ENCODE peak calls at places on chromosomes 7 and 10, in six cellular contexts. J is ovary, Y is AG09319, B is transverse colon, S is fibroblast of the aortic adventitia, Z is EH. P is an unnamed sample.

GRCh38 chr10:11113156-11113555 is 95.5 kb downstream of the CELF2 start:
- DNase-seq in J (no peak), Y (no peak), B (no peak), S (no peak), Z (peak), P (no peak)

GRCh38 chr7:44511863-44512468 is 21.5 kb upstream of the NUDCD3 start:
- DNase-seq in J (no peak), Y (no peak), B (no peak), S (no peak), Z (no peak), P (no peak)

GRCh38 chr10:91409869-91410637 is at the start of gene HECTD2:
- DNase-seq in J (peak), Y (peak), B (peak), S (peak), Z (peak), P (peak)

GRCh38 chr10:44389556-44389955 is 4.7 kb upstream of the CXCL12 start:
- DNase-seq in J (no peak), Y (no peak), B (no peak), S (no peak), Z (no peak), P (no peak)

GRCh38 chr10:44390585-44391072 is 5.7 kb upstream of the CXCL12 start:
- DNase-seq in J (no peak), Y (no peak), B (no peak), S (peak), Z (peak), P (peak)

GRCh38 chr7:117960351-117960750 is 87.1 kb upstream of the CTTNBP2 start:
- DNase-seq in J (no peak), Y (no peak), B (no peak), S (no peak), Z (no peak), P (no peak)

GRCh38 chr7:95545007-95545615 is 51.2 kb downstream of the PDK4 start:
- DNase-seq in J (peak), Y (peak), B (peak), S (peak), Z (peak), P (peak)

GRCh38 chr10:10911471-10911921 is 106.2 kb upstream of the CELF2 start:
- DNase-seq in J (peak), Y (peak), B (peak), S (peak), Z (peak), P (peak)

GRCh38 chr10:30433286-30433778 is 652 bp upstream of the MAP3K8 start:
- DNase-seq in J (peak), Y (no peak), B (peak), S (peak), Z (peak), P (peak)

GRCh38 chr7:102981451-102981850 is 68.7 kb downstream of the LRRC17 start:
- DNase-seq in J (no peak), Y (no peak), B (no peak), S (no peak), Z (no peak), P (no peak)

GRCh38 chr10:725786-726185 is 36.3 kb upstream of the DIP2C start:
- DNase-seq in J (no peak), Y (no peak), B (no peak), S (peak), Z (peak), P (peak)

GRCh38 chr10:77383861-77384553 is 253.6 kb downstream of the KCNMA1 start:
- DNase-seq in J (no peak), Y (no peak), B (no peak), S (peak), Z (no peak), P (no peak)

GRCh38 chr10:8047452-8048280 is 6.8 kb upstream of the GATA3 start:
- DNase-seq in J (no peak), Y (no peak), B (no peak), S (no peak), Z (no peak), P (no peak)

GRCh38 chr10:38146579-38147333 is 52.6 kb downstream of the ZNF37A start:
- DNase-seq in J (no peak), Y (no peak), B (no peak), S (no peak), Z (no peak), P (no peak)

GRCh38 chr7:129066290-129067131 is 11.6 kb upstream of the TNPO3 start:
- DNase-seq in J (no peak), Y (peak), B (no peak), S (peak), Z (peak), P (peak)

GRCh38 chr7:113128028-113128427 is 9.7 kb upstream of the SMIM30 start:
- DNase-seq in J (no peak), Y (no peak), B (no peak), S (peak), Z (no peak), P (peak)

GRCh38 chr7:106597014-106597413 is 63.9 kb downstream of the CCDC71L start:
- DNase-seq in J (no peak), Y (no peak), B (no peak), S (no peak), Z (no peak), P (no peak)

GRCh38 chr10:12321641-12322040 is 27.7 kb upstream of the CAMK1D start:
- DNase-seq in J (no peak), Y (no peak), B (no peak), S (no peak), Z (no peak), P (no peak)

GRCh38 chr10:124717911-124718734 is 26.1 kb downstream of the FAM53B start:
- DNase-seq in J (no peak), Y (no peak), B (no peak), S (no peak), Z (no peak), P (peak)

GRCh38 chr7:44964831-44965440 is 13.9 kb downstream of the MYO1G start:
- DNase-seq in J (no peak), Y (no peak), B (no peak), S (no peak), Z (no peak), P (no peak)

GRCh38 chr7:100768784-100769183 is 35.4 kb downstream of the ZAN start:
- DNase-seq in J (no peak), Y (no peak), B (no peak), S (no peak), Z (no peak), P (no peak)

GRCh38 chr7:8931906-8932646 is 498.7 kb downstream of the NXPH1 start:
- DNase-seq in J (no peak), Y (no peak), B (no peak), S (no peak), Z (no peak), P (no peak)

GRCh38 chr10:83881647-83882046 is 257.7 kb upstream of the GHITM start:
- DNase-seq in J (no peak), Y (no peak), B (no peak), S (no peak), Z (no peak), P (no peak)

GRCh38 chr7:143288836-143289235 is 685 bp downstream of the CASP2 start:
- DNase-seq in J (no peak), Y (no peak), B (no peak), S (no peak), Z (peak), P (no peak)

GRCh38 chr7:67823345-67823744 is 826.7 kb downstream of the TYW1 start:
- DNase-seq in J (no peak), Y (no peak), B (no peak), S (peak), Z (no peak), P (peak)

GRCh38 chr10:112904000-112904399 is 46.0 kb upstream of the TCF7L2 start:
- DNase-seq in J (no peak), Y (no peak), B (no peak), S (peak), Z (peak), P (peak)

GRCh38 chr10:17088118-17088806 is 41.3 kb downstream of the CUBN start:
- DNase-seq in J (no peak), Y (no peak), B (no peak), S (peak), Z (peak), P (peak)

GRCh38 chr7:105488219-105488571 is 33.9 kb downstream of the PUS7 start:
- DNase-seq in J (no peak), Y (no peak), B (no peak), S (no peak), Z (no peak), P (no peak)

GRCh38 chr10:60208676-60209269 is 180.9 kb downstream of the ANK3 start:
- DNase-seq in J (no peak), Y (peak), B (no peak), S (peak), Z (peak), P (peak)

P was measured in fibroblast of lung.